ENCODE peak calls at places on chromosomes 2 and 18, in ten cellular contexts. L is fibroblast of lung; E is AG04449; P is AG09309; W is PC-3; Q is CD8-positive, alpha-beta T cell; X is heart left ventricle; F is WTC11; D is GM12865; J is choroid plexus epithelial cell. S is an unnamed sample.
A peak's percentile ranks its signal among the peaks of the same experiment; 100 is the strongest.

GRCh38 chr2:230418341-230419016 is 2.5 kb downstream of the SP100 start:
- DNase-seq in L (peak; percentile 67), E (no peak), P (peak; percentile 44), W (peak; percentile 42), Q (no peak), X (no peak), F (no peak), D (no peak), J (peak; percentile 75), S (no peak)

GRCh38 chr2:191838526-191838925 is 8.4 kb downstream of the CAVIN2 start:
- DNase-seq in L (no peak), E (no peak), P (no peak), W (no peak), Q (no peak), X (no peak), F (no peak), D (no peak), J (no peak), S (no peak)

GRCh38 chr18:36440614-36441013 is 143.1 kb downstream of the FHOD3 start:
- DNase-seq in L (no peak), E (no peak), P (no peak), W (no peak), Q (no peak), X (no peak), F (no peak), D (no peak), J (peak; percentile 40), S (no peak)

GRCh38 chr2:121527009-121527682 is 3.5 kb upstream of the RNU4ATAC start:
- DNase-seq in L (peak; percentile 79), E (no peak), P (no peak), W (peak; percentile 25), Q (no peak), X (no peak), F (no peak), D (peak; percentile 45), J (peak; percentile 78), S (no peak)

GRCh38 chr2:122083256-122084048 is 328.0 kb downstream of the TSN start:
- DNase-seq in L (no peak), E (no peak), P (no peak), W (no peak), Q (no peak), X (no peak), F (no peak), D (no peak), J (no peak), S (no peak)

GRCh38 chr2:201715459-201715858 is 17.0 kb upstream of the MPP4 start:
- DNase-seq in L (no peak), E (no peak), P (no peak), W (no peak), Q (no peak), X (no peak), F (no peak), D (no peak), J (no peak), S (no peak)

GRCh38 chr2:209633911-209634310 is 137.7 kb upstream of the UNC80 start:
- DNase-seq in L (no peak), E (no peak), P (no peak), W (no peak), Q (no peak), X (no peak), F (no peak), D (no peak), J (no peak), S (no peak)

GRCh38 chr18:48514786-48515185 is 24.0 kb upstream of the CTIF start:
- DNase-seq in L (no peak), E (no peak), P (no peak), W (no peak), Q (no peak), X (no peak), F (no peak), D (no peak), J (peak; percentile 28), S (peak; percentile 18)

GRCh38 chr2:23689891-23690290 is 237.0 kb downstream of the ATAD2B start:
- DNase-seq in L (no peak), E (no peak), P (no peak), W (no peak), Q (no peak), X (no peak), F (peak; percentile 34), D (no peak), J (no peak), S (no peak)

GRCh38 chr2:239399404-239399999 is 1.3 kb downstream of the HDAC4 start:
- DNase-seq in L (no peak), E (no peak), P (no peak), W (peak; percentile 21), Q (peak; percentile 41), X (no peak), F (no peak), D (peak; percentile 50), J (peak; percentile 34), S (peak; percentile 37)

GRCh38 chr2:98469862-98470544 is 25.3 kb downstream of the INPP4A start:
- DNase-seq in L (no peak), E (no peak), P (no peak), W (no peak), Q (no peak), X (no peak), F (no peak), D (peak; percentile 68), J (no peak), S (no peak)

GRCh38 chr2:209476367-209477191 is 52.7 kb downstream of the MAP2 start:
- DNase-seq in L (peak; percentile 92), E (no peak), P (no peak), W (no peak), Q (no peak), X (peak; percentile 26), F (no peak), D (no peak), J (peak; percentile 97), S (peak; percentile 93)

GRCh38 chr2:98601532-98602132 is 6.7 kb downstream of the COA5 start:
- DNase-seq in L (peak; percentile 41), E (no peak), P (no peak), W (peak; percentile 61), Q (no peak), X (no peak), F (peak; percentile 41), D (peak; percentile 67), J (peak; percentile 75), S (peak; percentile 12)

GRCh38 chr2:42117923-42118758 is 51.0 kb upstream of the EML4 start:
- DNase-seq in L (peak; percentile 47), E (no peak), P (no peak), W (peak; percentile 95), Q (no peak), X (no peak), F (no peak), D (peak; percentile 38), J (peak; percentile 59), S (peak; percentile 75)

GRCh38 chr2:150699208-150699607 is 211.7 kb upstream of the RND3 start:
- DNase-seq in L (no peak), E (no peak), P (no peak), W (no peak), Q (no peak), X (no peak), F (no peak), D (no peak), J (no peak), S (no peak)

GRCh38 chr2:150700731-150701130 is 213.3 kb upstream of the RND3 start:
- DNase-seq in L (no peak), E (no peak), P (no peak), W (no peak), Q (no peak), X (no peak), F (no peak), D (no peak), J (no peak), S (no peak)

GRCh38 chr2:150698016-150698661 is 210.7 kb upstream of the RND3 start:
- DNase-seq in L (peak; percentile 49), E (no peak), P (peak; percentile 90), W (peak; percentile 27), Q (no peak), X (no peak), F (no peak), D (no peak), J (no peak), S (no peak)

GRCh38 chr2:150695441-150696135 is 208.1 kb upstream of the RND3 start:
- DNase-seq in L (no peak), E (no peak), P (no peak), W (no peak), Q (no peak), X (no peak), F (no peak), D (no peak), J (no peak), S (no peak)

DNA sequence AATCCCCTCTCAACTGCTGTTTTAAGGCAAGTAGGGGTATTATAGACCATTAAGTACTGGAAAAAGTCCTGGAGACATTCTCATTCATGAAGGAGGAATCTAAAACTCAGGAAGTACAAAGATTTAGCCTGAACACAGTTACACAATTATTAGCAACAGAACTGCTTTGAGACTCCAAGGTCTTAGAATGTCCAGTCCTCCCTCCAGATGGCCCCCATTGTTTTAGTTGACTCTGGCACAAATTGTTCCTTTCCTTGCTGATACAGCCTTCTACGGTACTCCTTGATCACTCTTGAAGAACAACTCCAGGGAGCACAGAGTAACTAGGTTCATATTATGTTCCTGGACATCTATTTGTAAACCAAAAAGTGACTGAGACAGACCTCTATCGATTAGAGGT is 210.1 kb upstream of the RND3 start:
- DNase-seq in L (no peak), E (no peak), P (no peak), W (no peak), Q (no peak), X (no peak), F (no peak), D (no peak), J (no peak), S (no peak)
- TF ChIP-seq CTCF in L (no peak), E (no peak), P (no peak), W (no peak), Q (no peak), X (no peak), F (no peak), D (no peak), J (no peak), S (no peak)

DNA sequence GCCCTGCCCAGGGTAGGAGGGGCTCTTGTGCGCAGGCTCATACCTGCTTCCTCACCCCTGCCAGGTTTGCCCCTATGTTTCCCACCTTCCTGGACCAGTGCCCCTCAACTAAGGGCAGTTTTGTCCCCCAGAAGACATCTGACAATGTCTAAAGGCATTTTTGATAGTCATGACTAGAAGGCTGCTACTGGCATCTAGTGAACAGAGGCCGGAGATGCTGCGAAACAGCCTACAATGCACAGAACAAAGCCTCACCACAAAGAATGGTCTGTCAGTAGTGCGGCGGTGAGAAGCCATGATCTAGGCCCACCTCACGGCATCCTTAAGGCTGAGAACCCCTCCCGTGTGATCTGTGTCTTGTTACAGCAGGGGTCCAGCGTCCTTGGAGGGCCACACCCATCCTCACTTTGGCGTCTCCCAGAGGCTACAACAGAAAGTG is 96.0 kb downstream of the TMEM17 start:
- DNase-seq in L (peak; percentile 5), E (no peak), P (no peak), W (no peak), Q (no peak), X (no peak), F (no peak), D (peak; percentile 63), J (peak; percentile 40), S (no peak)
- TF ChIP-seq CTCF in L (peak; percentile 10), E (no peak), P (peak; percentile 14), W (peak; percentile 22), Q (no peak), X (peak; percentile 38), F (no peak), D (peak; percentile 50), J (peak; percentile 47), S (no peak)

GRCh38 chr2:8803658-8804379 is 33.6 kb downstream of the KIDINS220 start:
- DNase-seq in L (peak; percentile 91), E (peak; percentile 70), P (peak; percentile 50), W (peak; percentile 99), Q (no peak), X (peak; percentile 35), F (no peak), D (peak; percentile 84), J (peak; percentile 97), S (peak; percentile 52)
- TF ChIP-seq CTCF in L (no peak), E (no peak), P (no peak), W (no peak), Q (no peak), X (no peak), F (no peak), D (no peak), J (peak; percentile 35), S (no peak)

GRCh38 chr2:146587291-146587713 is 1257.5 kb upstream of the ACVR2A start:
- DNase-seq in L (no peak), E (no peak), P (no peak), W (no peak), Q (no peak), X (no peak), F (no peak), D (no peak), J (no peak), S (no peak)
- TF ChIP-seq CTCF in L (no peak), E (no peak), P (no peak), W (no peak), Q (no peak), X (no peak), F (no peak), D (no peak), J (no peak), S (no peak)